ENCODE peak calls at places on chromosomes 11 and 22, in nine cellular contexts. M, Z, D, N, U, Y, E, R and J are unnamed samples.

GRCh38 chr11:116857936-116858335 is 20.5 kb upstream of the APOA1 start:
- DNase-seq in Y (no peak), Z (no peak), R (no peak), E (no peak), D (no peak), U (no peak), N (no peak), M (no peak), J (no peak)

GRCh38 chr11:15886866-15887265 is 469.5 kb downstream of the SOX6 start:
- DNase-seq in Y (no peak), U (no peak), Z (no peak), D (no peak), N (no peak), E (no peak), M (no peak), R (no peak), J (no peak)

GRCh38 chr22:21009638-21010425 is 5.1 kb upstream of the P2RX6 start:
- DNase-seq in M (no peak), D (no peak), U (no peak), Z (peak; percentile 23), E (peak; percentile 51), R (peak; percentile 70), Y (no peak), N (peak; percentile 35), J (no peak)

GRCh38 chr11:116536416-116536815 is 236.4 kb downstream of the BUD13 start:
- DNase-seq in N (no peak), R (no peak), Y (no peak), E (no peak), U (no peak), D (no peak), M (no peak), Z (no peak), J (peak; percentile 25)

GRCh38 chr11:80330302-80330701 is 889.5 kb upstream of the TENM4 start:
- DNase-seq in E (peak; percentile 81), N (no peak), R (no peak), U (no peak), D (no peak), M (no peak), Z (no peak), Y (no peak), J (no peak)

GRCh38 chr11:250740-251299 is 14.0 kb downstream of the PSMD13 start:
- DNase-seq in N (peak; percentile 48), D (no peak), U (peak; percentile 65), Y (peak; percentile 57), Z (no peak), R (peak; percentile 68), E (peak; percentile 61), M (peak; percentile 31), J (peak; percentile 76)

GRCh38 chr11:99271527-99271926 is 250.8 kb downstream of the CNTN5 start:
- DNase-seq in Z (no peak), M (no peak), U (no peak), D (no peak), R (no peak), N (no peak), Y (no peak), E (no peak), J (no peak)

GRCh38 chr11:10899542-10899830 is 41.6 kb upstream of the ZBED5 start:
- DNase-seq in E (no peak), R (no peak), U (peak; percentile 54), M (no peak), Z (no peak), D (no peak), N (no peak), Y (no peak), J (peak; percentile 80)

GRCh38 chr11:72443016-72443415 is 8.7 kb upstream of the CLPB start:
- DNase-seq in E (no peak), Y (no peak), R (peak; percentile 71), Z (no peak), U (no peak), M (no peak), D (no peak), N (no peak), J (no peak)

GRCh38 chr11:93840981-93841380 is 9.4 kb downstream of the VSTM5 start:
- DNase-seq in R (no peak), N (no peak), Y (no peak), M (no peak), E (no peak), D (no peak), U (no peak), Z (no peak), J (no peak)

GRCh38 chr11:12042215-12042676 is 33.8 kb upstream of the DKK3 start:
- DNase-seq in U (no peak), Y (no peak), N (no peak), R (peak; percentile 95), D (no peak), M (no peak), E (peak; percentile 50), Z (no peak), J (no peak)
- H3K27ac ChIP-seq in U (no peak overlapping the region), Y (no peak overlapping the region), N (no peak overlapping the region), R (peak overlapping the region; percentile 96), D (no peak overlapping the region), M (no peak overlapping the region), E (no peak overlapping the region), Z (no peak overlapping the region), J (no peak overlapping the region)

GRCh38 chr22:29040385-29041275 is 21.0 kb downstream of the C22orf31 start:
- DNase-seq in Y (peak; percentile 28), D (peak; percentile 83), Z (no peak), U (peak; percentile 66), E (peak; percentile 83), M (peak; percentile 30), R (peak; percentile 92), N (peak; percentile 73), J (peak; percentile 72)

GRCh38 chr22:29041408-29041807 is 20.2 kb downstream of the C22orf31 start:
- DNase-seq in M (no peak), R (peak; percentile 76), N (no peak), U (no peak), E (peak; percentile 56), Y (no peak), D (no peak), Z (no peak), J (peak; percentile 44)

GRCh38 chr22:29039148-29039547 is 22.5 kb downstream of the C22orf31 start:
- DNase-seq in R (no peak), E (no peak), Y (no peak), U (no peak), M (no peak), N (no peak), D (no peak), Z (no peak), J (no peak)

GRCh38 chr22:29044657-29045176 is 16.9 kb downstream of the C22orf31 start:
- DNase-seq in M (no peak), R (peak; percentile 91), E (peak; percentile 40), U (no peak), D (no peak), Z (no peak), N (no peak), Y (no peak), J (no peak)

GRCh38 chr22:29043906-29044575 is 17.6 kb downstream of the C22orf31 start:
- DNase-seq in M (no peak), R (peak; percentile 80), D (no peak), U (no peak), N (no peak), E (peak; percentile 49), Y (no peak), Z (no peak), J (no peak)
- H3K27ac ChIP-seq in M (no peak overlapping the region), R (peak overlapping the region; percentile 87), D (peak overlapping the region; percentile 31), U (peak overlapping the region; percentile 41), N (peak overlapping the region; percentile 30), E (peak overlapping the region; percentile 80), Y (no peak overlapping the region), Z (peak overlapping the region; percentile 73), J (peak overlapping the region; percentile 49)

GRCh38 chr11:88341852-88342251 is 4.3 kb upstream of the CTSC start:
- DNase-seq in M (no peak), R (no peak), Y (no peak), N (no peak), E (no peak), D (no peak), U (no peak), Z (no peak), J (no peak)

GRCh38 chr11:88340366-88340930 is 2.9 kb upstream of the CTSC start:
- DNase-seq in U (no peak), Z (no peak), D (no peak), Y (no peak), M (no peak), E (no peak), N (no peak), R (no peak), J (no peak)

GRCh38 chr11:88337342-88338222 is at the start of gene CTSC:
- DNase-seq in D (peak; percentile 95), U (peak; percentile 94), E (peak; percentile 85), R (peak; percentile 97), Z (peak; percentile 95), Y (peak; percentile 83), N (peak; percentile 92), M (peak; percentile 64), J (peak; percentile 98)

GRCh38 chr11:88335284-88335683 is 2.3 kb downstream of the CTSC start:
- DNase-seq in U (no peak), R (no peak), E (no peak), M (no peak), D (no peak), Y (no peak), N (no peak), Z (no peak), J (peak; percentile 31)

DNA sequence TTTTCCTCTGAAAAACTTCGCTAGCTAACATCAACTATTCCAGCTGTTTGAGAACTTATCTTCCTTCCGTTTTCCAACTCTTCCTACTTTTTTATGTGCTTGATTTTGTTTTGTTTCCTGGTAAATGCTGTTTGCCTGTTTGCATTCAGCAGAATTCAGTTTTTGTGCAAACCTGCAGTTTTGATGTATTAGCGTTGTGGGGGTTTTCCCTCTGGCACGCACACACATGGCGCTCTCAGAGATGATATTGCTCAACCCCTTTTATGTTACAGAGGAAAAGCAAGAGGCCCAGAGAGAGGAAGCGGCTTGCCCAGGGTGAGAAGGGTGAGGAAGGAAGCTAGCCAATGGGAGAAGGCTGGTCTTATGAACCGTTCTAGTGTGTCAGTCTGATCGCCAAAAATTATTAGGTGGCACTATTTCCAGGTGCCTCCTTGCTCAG is 706 bp upstream of the CTSC start:
- DNase-seq in M (no peak), D (peak; percentile 74), Y (peak; percentile 47), U (no peak), R (peak; percentile 78), E (peak; percentile 69), Z (no peak), N (peak; percentile 14), J (no peak)
- H3K27ac ChIP-seq in M (peak overlapping the region; percentile 10), D (peak overlapping the region; percentile 88), Y (peak overlapping the region; percentile 73), U (no peak overlapping the region), R (peak overlapping the region; percentile 36), E (peak overlapping the region; percentile 78), Z (peak overlapping the region; percentile 68), N (no peak overlapping the region), J (peak overlapping the region; percentile 90)

GRCh38 chr11:94934362-94934761 is 39.0 kb downstream of the CWC15 start:
- DNase-seq in M (peak; percentile 10), N (no peak), D (no peak), Y (no peak), R (peak; percentile 73), U (no peak), Z (no peak), E (peak; percentile 55), J (no peak)

GRCh38 chr11:94928146-94928995 is 45.0 kb downstream of the CWC15 start:
- DNase-seq in E (peak; percentile 20), R (peak; percentile 35), Y (no peak), U (no peak), N (no peak), Z (no peak), M (no peak), D (no peak), J (no peak)

GRCh38 chr11:94934836-94935235 is 38.5 kb downstream of the CWC15 start:
- DNase-seq in Z (no peak), N (no peak), Y (no peak), E (peak; percentile 36), R (peak; percentile 10), U (no peak), D (no peak), M (no peak), J (no peak)

GRCh38 chr11:94933225-94934130 is 39.9 kb downstream of the CWC15 start:
- DNase-seq in N (peak; percentile 65), Z (no peak), R (peak; percentile 97), D (peak; percentile 71), U (no peak), M (no peak), E (peak; percentile 86), Y (no peak), J (no peak)

GRCh38 chr11:94932503-94932902 is 40.9 kb downstream of the CWC15 start:
- DNase-seq in D (no peak), Y (no peak), R (peak; percentile 19), Z (no peak), E (no peak), U (no peak), M (no peak), N (no peak), J (no peak)
- H3K27ac ChIP-seq in D (peak overlapping the region; percentile 41), Y (no peak overlapping the region), R (peak overlapping the region; percentile 91), Z (no peak overlapping the region), E (peak overlapping the region; percentile 96), U (no peak overlapping the region), M (no peak overlapping the region), N (no peak overlapping the region), J (no peak overlapping the region)